ENCODE peak calls at places on chromosomes 3 and 15, in seven cellular contexts. X is naive thymus-derived CD8-positive, alpha-beta T cell; M is coronary artery; Q is aorta; I is mammary epithelial cell; J is colonic mucosa; S is cardiac muscle cell. D is an unnamed sample.

GRCh38 chr15:92053727-92054316 is 200.3 kb downstream of the SLCO3A1 start:
- DNase-seq in M (no peak), S (no peak), X (no peak), I (no peak), J (no peak), Q (no peak), D (no peak)

GRCh38 chr3:177470200-177470941 is 273.1 kb upstream of the TBL1XR1 start:
- DNase-seq in Q (no peak), S (no peak), I (no peak), J (no peak), M (no peak), X (no peak), D (no peak)

GRCh38 chr15:69014454-69014853 is at the start of gene NOX5:
- DNase-seq in S (no peak), X (no peak), J (peak; percentile 45), Q (no peak), I (peak; percentile 67), M (peak; percentile 24), D (no peak)

GRCh38 chr15:69060041-69060481 is 45.6 kb downstream of the NOX5 start:
- DNase-seq in J (peak; percentile 72), Q (no peak), S (peak; percentile 66), X (no peak), M (no peak), I (no peak), D (no peak)

GRCh38 chr3:64650710-64651109 is 37.1 kb downstream of the ADAMTS9 start:
- DNase-seq in J (no peak), X (no peak), Q (no peak), S (no peak), M (no peak), I (no peak), D (no peak)

GRCh38 chr15:68768321-68768720 is 52.4 kb downstream of the ANP32A start:
- DNase-seq in J (no peak), S (no peak), M (no peak), Q (no peak), I (peak; percentile 57), X (no peak), D (no peak)

GRCh38 chr3:133413166-133414020 is 13.5 kb downstream of the BFSP2 start:
- DNase-seq in J (no peak), M (no peak), X (no peak), I (no peak), Q (peak; percentile 6), S (peak; percentile 29), D (peak; percentile 24)

GRCh38 chr3:43378066-43378935 is 92.0 kb downstream of the SNRK start:
- DNase-seq in J (peak; percentile 50), S (peak; percentile 45), X (peak; percentile 75), I (peak; percentile 43), Q (no peak), M (no peak), D (peak; percentile 55)

GRCh38 chr3:192514754-192515660 is 212.3 kb downstream of the FGF12 start:
- DNase-seq in J (peak; percentile 20), S (peak; percentile 72), M (no peak), I (no peak), Q (peak; percentile 45), X (no peak), D (no peak)

GRCh38 chr15:89068325-89068784 is 19.9 kb upstream of the ABHD2 start:
- DNase-seq in M (no peak), S (no peak), X (no peak), Q (peak; percentile 58), I (peak; percentile 88), J (no peak), D (peak; percentile 97)

GRCh38 chr3:192727032-192727847 is at the start of gene FGF12:
- DNase-seq in M (peak; percentile 69), I (peak; percentile 49), J (peak; percentile 29), X (no peak), S (peak; percentile 89), Q (peak; percentile 62), D (no peak)

GRCh38 chr15:52540374-52541012 is 11.8 kb upstream of the MYO5A start:
- DNase-seq in Q (no peak), M (no peak), S (no peak), I (no peak), X (no peak), J (no peak), D (no peak)

GRCh38 chr15:95025924-95026728 is 794.8 kb downstream of the MCTP2 start:
- DNase-seq in Q (peak; percentile 52), S (peak; percentile 64), J (peak; percentile 39), X (no peak), M (no peak), I (peak; percentile 50), D (peak; percentile 47)

GRCh38 chr3:113626513-113627371 is 69.7 kb downstream of the USF3 start:
- DNase-seq in X (no peak), J (peak; percentile 59), S (peak; percentile 59), I (peak; percentile 55), Q (peak; percentile 69), M (no peak), D (peak; percentile 87)

GRCh38 chr3:110237091-110237615 is 834.5 kb upstream of the NECTIN3 start:
- DNase-seq in M (no peak), J (no peak), I (no peak), Q (no peak), S (no peak), X (no peak), D (no peak)

GRCh38 chr3:197700095-197700494 is 36.6 kb downstream of the RUBCN start:
- DNase-seq in S (no peak), Q (no peak), I (no peak), M (no peak), J (no peak), X (no peak), D (no peak)

GRCh38 chr3:53140575-53141467 is 10.6 kb upstream of the RFT1 start:
- DNase-seq in M (no peak), X (no peak), Q (no peak), J (no peak), I (peak; percentile 67), S (no peak), D (no peak)

GRCh38 chr3:125220183-125220582 is 7.6 kb upstream of the SLC12A8 start:
- DNase-seq in I (no peak), X (no peak), M (no peak), S (no peak), J (no peak), Q (no peak), D (no peak)

GRCh38 chr15:69823223-69823907 is 274.4 kb downstream of the TLE3 start:
- DNase-seq in S (no peak), X (no peak), M (no peak), Q (no peak), J (no peak), I (peak; percentile 10), D (no peak)

GRCh38 chr3:11558002-11558401 is 85.7 kb downstream of the VGLL4 start:
- DNase-seq in M (no peak), Q (no peak), X (no peak), S (no peak), J (no peak), I (peak; percentile 88), D (peak; percentile 12)

GRCh38 chr3:179000144-179000543 is 71.5 kb downstream of the ZMAT3 start:
- DNase-seq in I (peak; percentile 33), J (no peak), Q (no peak), M (no peak), S (no peak), X (no peak), D (no peak)

GRCh38 chr3:156174229-156174847 is 54.0 kb downstream of the KCNAB1 start:
- DNase-seq in S (peak; percentile 41), M (no peak), I (peak; percentile 44), J (no peak), X (no peak), Q (no peak), D (no peak)

GRCh38 chr15:78399081-78399480 is 38.9 kb upstream of the IREB2 start:
- DNase-seq in M (no peak), I (no peak), X (no peak), S (no peak), J (no peak), Q (no peak), D (no peak)

GRCh38 chr15:94230886-94231727 is at the start of gene MCTP2:
- DNase-seq in Q (peak; percentile 84), M (peak; percentile 78), I (peak; percentile 96), J (peak; percentile 92), X (peak; percentile 76), S (peak; percentile 74), D (peak; percentile 89)